ENCODE peak calls at places on chromosomes 5 and 9, in four cellular contexts. Z, K, U and X are unnamed samples. For H4K20me1, the result is how much of the 10 kb centered on the place peaks cover.

GRCh38 chr9:123843703-123844102 is 86.2 kb downstream of the DENND1A start:
- DNase-seq in U (no peak), Z (no peak), K (no peak), X (no peak)

GRCh38 chr9:81633952-81634421 is 55.4 kb downstream of the TLE1 start:
- DNase-seq in K (no peak), U (no peak), Z (no peak), X (peak)

GRCh38 chr9:26221295-26221694 is 543.1 kb upstream of the TUSC1 start:
- DNase-seq in K (no peak), U (no peak), Z (no peak), X (no peak)

GRCh38 chr9:127369428-127369827 is 27.5 kb upstream of the SLC2A8 start:
- DNase-seq in K (no peak), U (no peak), Z (no peak), X (no peak)

GRCh38 chr5:148788636-148789035 is 37.8 kb upstream of the ADRB2 start:
- DNase-seq in Z (no peak), U (no peak), K (no peak), X (no peak)

GRCh38 chr5:368162-369084 is 46.9 kb downstream of the AHRR start:
- DNase-seq in U (no peak), K (no peak), Z (no peak), X (no peak)

GRCh38 chr9:114652776-114653555 is 4.6 kb downstream of the TEX53 start:
- DNase-seq in U (no peak), Z (no peak), K (no peak), X (no peak)

GRCh38 chr5:138032028-138032571 is 779 bp downstream of the FAM13B start:
- DNase-seq in Z (no peak), U (no peak), K (peak), X (no peak)

GRCh38 chr9:128055222-128056040 is 11.7 kb downstream of the NAIF1 start:
- DNase-seq in Z (no peak), K (peak), U (no peak), X (peak)

GRCh38 chr9:19782005-19782404 is 6.8 kb downstream of the SLC24A2 start:
- DNase-seq in U (no peak), Z (no peak), K (peak), X (peak)

GRCh38 chr5:177040814-177041410 is 18.4 kb downstream of the ZNF346 start:
- DNase-seq in U (no peak), K (no peak), Z (no peak), X (no peak)

GRCh38 chr5:104170906-104171305 is 608.3 kb upstream of the NUDT12 start:
- DNase-seq in U (no peak), Z (no peak), K (no peak), X (no peak)

GRCh38 chr9:130898552-130898852 is 1.9 kb upstream of the QRFP start:
- DNase-seq in K (no peak), Z (no peak), U (no peak), X (no peak)

GRCh38 chr9:130182090-130182909 is 10.1 kb downstream of the NCS1 start:
- DNase-seq in K (no peak), Z (no peak), U (no peak), X (no peak)

GRCh38 chr5:143644751-143645150 is 167.2 kb upstream of the HMHB1 start:
- DNase-seq in K (no peak), U (no peak), Z (no peak), X (no peak)

GRCh38 chr5:56100429-56101176 is 105.8 kb upstream of the IL6ST start:
- DNase-seq in K (no peak), U (no peak), Z (no peak), X (no peak)

GRCh38 chr5:149581931-149582768 is 852 bp downstream of the ARHGEF37 start:
- DNase-seq in U (no peak), Z (no peak), K (peak), X (peak)

GRCh38 chr9:304106-304505 is 89.4 kb downstream of the DOCK8 start:
- DNase-seq in U (no peak), Z (no peak), K (no peak), X (no peak)
- H3K4me2 ChIP-seq in U (no peak), Z (no peak), K (no peak), X (no peak)

DNA sequence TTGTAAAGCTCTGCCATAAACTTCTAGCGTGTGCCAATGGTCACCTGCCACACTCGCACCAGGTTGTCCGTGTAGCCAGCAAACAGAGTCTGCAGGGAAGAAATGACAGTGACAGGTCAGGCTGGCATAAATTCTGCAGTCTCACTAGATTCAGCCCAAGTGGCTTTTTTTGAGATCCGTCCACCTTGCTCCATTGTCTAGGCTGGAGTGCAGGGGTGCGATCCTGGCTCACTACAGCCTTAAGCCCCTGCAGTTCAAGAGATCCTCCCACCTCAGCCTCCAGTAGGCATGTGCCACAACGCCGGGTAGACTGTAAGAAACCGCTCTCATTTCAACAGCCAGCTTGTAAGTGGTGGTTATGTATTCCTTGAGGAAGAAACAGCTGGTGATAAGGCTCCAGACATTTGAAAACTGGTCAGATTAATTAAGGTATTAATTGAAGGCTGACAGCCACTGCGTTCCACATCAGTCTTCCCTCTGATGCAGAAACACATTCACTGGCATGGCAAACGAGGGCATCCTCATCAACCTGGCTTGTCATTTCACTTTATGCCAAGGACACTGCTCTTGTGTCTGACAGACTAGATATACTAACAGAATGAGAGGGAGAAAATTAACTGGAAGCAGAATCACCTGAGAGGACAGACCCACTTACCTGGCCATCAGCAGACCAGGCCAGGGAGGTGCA is 6.6 kb downstream of the RACK1 start:
- DNase-seq in Z (no peak), U (no peak), K (no peak), X (no peak)
- H4K20me1 ChIP-seq in Z (half or more), U (half or more), K (half or more), X (half or more)

DNA sequence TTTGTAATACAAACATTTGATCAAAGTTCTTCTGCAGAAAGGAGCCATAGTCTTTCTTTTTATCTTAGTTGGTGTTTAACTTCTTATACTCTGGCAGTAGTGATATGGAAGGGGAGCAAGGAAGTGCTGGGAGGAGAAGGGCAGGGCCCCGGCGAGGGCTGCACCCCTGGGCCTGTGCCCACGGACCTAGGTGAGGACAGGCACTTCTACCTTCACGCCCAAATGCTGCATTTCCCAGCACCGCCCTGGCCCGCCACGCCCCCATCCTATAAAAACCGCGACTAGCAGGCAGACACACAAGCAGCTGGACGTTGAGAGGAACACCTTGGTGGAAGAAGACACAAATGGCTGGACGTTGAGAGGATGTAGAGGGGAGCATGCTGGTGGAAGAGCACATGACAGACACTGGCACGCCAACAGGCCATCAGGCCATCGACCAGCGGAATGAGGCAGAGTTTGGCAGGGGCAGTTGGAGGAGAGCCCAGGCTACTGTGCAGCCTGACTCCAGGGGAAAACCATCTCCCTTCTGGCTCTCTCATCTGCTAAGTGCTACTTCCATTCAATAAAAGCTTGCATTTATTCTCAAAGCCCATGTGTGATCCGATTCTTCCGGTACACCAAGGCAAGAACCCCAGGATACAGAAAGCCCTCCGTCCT is 81.5 kb upstream of the C9orf72 start:
- DNase-seq in Z (no peak), K (no peak), U (no peak), X (no peak)
- TF ChIP-seq EZH2phosphoT487 in Z (no peak), K (no peak), U (no peak), X (no peak)

DNA sequence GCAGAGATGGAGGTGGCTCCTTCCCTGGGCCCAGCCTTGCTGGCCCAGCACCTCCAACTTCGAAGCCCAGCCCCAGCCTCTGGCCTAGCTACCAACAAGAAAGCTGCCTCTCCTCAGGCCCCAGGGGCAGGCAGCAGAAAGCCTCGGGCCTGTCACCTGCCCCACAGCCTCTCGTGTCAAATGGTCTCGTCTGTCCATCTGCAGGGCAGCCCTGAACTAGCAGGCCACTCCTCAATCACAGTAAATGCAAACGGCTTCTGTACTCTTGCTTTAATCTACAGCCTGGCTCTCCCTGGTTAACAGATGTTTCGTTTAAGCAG is 21.6 kb downstream of the VAV2 start:
- DNase-seq in K (no peak), U (no peak), Z (no peak), X (no peak)
- H3K4me2 ChIP-seq in K (no peak), U (no peak), Z (no peak), X (no peak)